ENCODE peak calls at places on chromosomes 7 and 10, in seven cellular contexts. B is transverse colon, S is left ventricle myocardium inferior, D is IMR-90, G is psoas muscle, Y is mucosa of descending colon, N is gastrocnemius medialis. F is an unnamed sample. For H3K4me1 and H3K36me3, the result is how much of the 10 kb centered on the place peaks cover.

GRCh38 chr10:11525503-11525902 is 85.9 kb downstream of the USP6NL start:
- DNase-seq in B (peak), S (peak), D (peak), G (peak), Y (peak), N (peak), F (no peak)

GRCh38 chr7:73622909-73623797 is 1.2 kb downstream of the MLXIPL start:
- DNase-seq in B (peak), S (peak), D (no peak), G (peak), Y (peak), N (peak), F (peak)

GRCh38 chr7:69123003-69123402 is 475.3 kb upstream of the AUTS2 start:
- DNase-seq in B (no peak), S (no peak), D (no peak), G (no peak), Y (no peak), N (no peak), F (no peak)

GRCh38 chr7:116138202-116138801 is 72.0 kb upstream of the TES start:
- DNase-seq in B (no peak), S (no peak), D (peak), G (no peak), Y (no peak), N (no peak), F (peak)

GRCh38 chr10:101452593-101452992 is 98.6 kb downstream of the BTRC start:
- DNase-seq in B (no peak), S (no peak), D (no peak), G (no peak), Y (no peak), N (no peak), F (no peak)

GRCh38 chr10:50514995-50515394 is 108.8 kb downstream of the SGMS1 start:
- DNase-seq in B (no peak), S (no peak), D (no peak), G (no peak), Y (no peak), N (no peak), F (no peak)

GRCh38 chr10:91883549-91884542 is 25.4 kb downstream of the FGFBP3 start:
- DNase-seq in B (no peak), S (peak), D (peak), G (no peak), Y (no peak), N (peak), F (peak)

GRCh38 chr10:23110722-23111660 is 15.6 kb downstream of the MSRB2 start:
- DNase-seq in B (no peak), S (no peak), D (no peak), G (no peak), Y (no peak), N (no peak), F (no peak)

GRCh38 chr7:148232784-148233183 is 357.8 kb upstream of the C7orf33 start:
- DNase-seq in B (no peak), S (no peak), D (no peak), G (no peak), Y (no peak), N (no peak), F (no peak)

GRCh38 chr10:34297551-34298370 is 517.3 kb downstream of the PARD3 start:
- DNase-seq in B (no peak), S (no peak), D (peak), G (no peak), Y (no peak), N (no peak), F (peak)

GRCh38 chr7:20417260-20417659 is 86.6 kb downstream of the ITGB8 start:
- DNase-seq in B (peak), S (no peak), D (no peak), G (no peak), Y (no peak), N (no peak), F (peak)

GRCh38 chr7:32569388-32570289 is 74.3 kb downstream of the AVL9 start:
- DNase-seq in B (no peak), S (no peak), D (no peak), G (no peak), Y (no peak), N (no peak), F (peak)

GRCh38 chr7:50389961-50390360 is 60.2 kb downstream of the FIGNL1 start:
- DNase-seq in B (no peak), S (no peak), D (no peak), G (no peak), Y (no peak), N (no peak), F (no peak)

GRCh38 chr7:1247527-1248041 is 14.9 kb downstream of the UNCX start:
- DNase-seq in B (no peak), S (no peak), D (no peak), G (peak), Y (no peak), N (no peak), F (no peak)

GRCh38 chr10:17665742-17666141 is 21.8 kb downstream of the STAM start:
- DNase-seq in B (no peak), S (no peak), D (peak), G (no peak), Y (no peak), N (no peak), F (no peak)

GRCh38 chr7:148483941-148484340 is 106.6 kb upstream of the C7orf33 start:
- DNase-seq in B (no peak), S (no peak), D (no peak), G (no peak), Y (no peak), N (no peak), F (no peak)

GRCh38 chr7:134622303-134622995 is 24.2 kb upstream of the BPGM start:
- DNase-seq in B (no peak), S (no peak), D (no peak), G (no peak), Y (no peak), N (no peak), F (no peak)

GRCh38 chr10:125060486-125060850 is 99.9 kb downstream of the CTBP2 start:
- DNase-seq in B (no peak), S (no peak), D (peak), G (no peak), Y (no peak), N (peak), F (no peak)

GRCh38 chr7:99614495-99614894 is 2.3 kb upstream of the ZSCAN25 start:
- DNase-seq in B (no peak), S (no peak), D (no peak), G (no peak), Y (no peak), N (no peak), F (no peak)

GRCh38 chr7:35268953-35269352 is 15.1 kb upstream of the TBX20 start:
- DNase-seq in B (no peak), S (no peak), D (no peak), G (no peak), Y (no peak), N (no peak), F (no peak)

GRCh38 chr10:34078798-34079470 is 736.2 kb downstream of the PARD3 start:
- DNase-seq in B (no peak), S (peak), D (no peak), G (peak), Y (peak), N (no peak), F (no peak)

GRCh38 chr7:92058040-92058439 is 76.2 kb downstream of the CYP51A1 start:
- DNase-seq in B (no peak), S (no peak), D (no peak), G (no peak), Y (no peak), N (no peak), F (peak)

GRCh38 chr7:124577256-124577655 is 188.3 kb downstream of the GPR37 start:
- DNase-seq in B (no peak), S (no peak), D (no peak), G (no peak), Y (no peak), N (no peak), F (no peak)

GRCh38 chr10:48607356-48608278 is 2.7 kb upstream of the ARHGAP22 start:
- DNase-seq in B (no peak), S (no peak), D (peak), G (no peak), Y (no peak), N (no peak), F (no peak)

GRCh38 chr7:128444242-128444641 is 11.4 kb upstream of the HILPDA start:
- DNase-seq in B (peak), S (no peak), D (no peak), G (no peak), Y (no peak), N (no peak), F (peak)

GRCh38 chr7:75621124-75621523 is 117.6 kb downstream of the HIP1 start:
- DNase-seq in B (no peak), S (no peak), D (no peak), G (no peak), Y (no peak), N (peak), F (no peak)

GRCh38 chr10:80333985-80334384 is 22.6 kb downstream of the DYDC1 start:
- DNase-seq in B (no peak), S (no peak), D (no peak), G (no peak), Y (no peak), N (no peak), F (no peak)

GRCh38 chr10:120732067-120732466 is 119.1 kb upstream of the WDR11 start:
- DNase-seq in B (no peak), S (no peak), D (no peak), G (no peak), Y (no peak), N (no peak), F (no peak)

GRCh38 chr10:23096814-23097549 is 1.6 kb downstream of the MSRB2 start:
- DNase-seq in B (peak), S (no peak), D (peak), G (peak), Y (no peak), N (peak), F (peak)

GRCh38 chr7:79820387-79820786 is 314.2 kb upstream of the GNAI1 start:
- DNase-seq in B (peak), S (peak), D (peak), G (peak), Y (peak), N (no peak), F (no peak)

GRCh38 chr10:1169186-1169885 is 113.2 kb downstream of the WDR37 start:
- DNase-seq in B (no peak), S (no peak), D (no peak), G (no peak), Y (no peak), N (no peak), F (no peak)

GRCh38 chr7:46544396-46545008 is 623.4 kb upstream of the IGFBP3 start:
- DNase-seq in B (no peak), S (no peak), D (peak), G (no peak), Y (no peak), N (no peak), F (peak)

GRCh38 chr7:21967500-21968099 is 21.9 kb upstream of the CDCA7L start:
- DNase-seq in B (peak), S (no peak), D (no peak), G (no peak), Y (no peak), N (no peak), F (peak)

GRCh38 chr7:30713397-30713796 is 31.1 kb upstream of the CRHR2 start:
- DNase-seq in B (no peak), S (no peak), D (no peak), G (no peak), Y (no peak), N (no peak), F (no peak)

GRCh38 chr10:29535778-29536459 is 98.9 kb downstream of the SVIL start:
- DNase-seq in B (no peak), S (no peak), D (no peak), G (no peak), Y (no peak), N (peak), F (no peak)

GRCh38 chr7:132049462-132050304 is 493.3 kb upstream of the PODXL start:
- DNase-seq in B (peak), S (no peak), D (peak), G (no peak), Y (no peak), N (no peak), F (peak)

GRCh38 chr7:132041108-132041507 is 484.7 kb upstream of the PODXL start:
- DNase-seq in B (no peak), S (no peak), D (no peak), G (no peak), Y (no peak), N (no peak), F (no peak)

GRCh38 chr7:132045481-132045980 is 489.1 kb upstream of the PODXL start:
- DNase-seq in B (no peak), S (no peak), D (no peak), G (no peak), Y (no peak), N (no peak), F (no peak)

GRCh38 chr7:132044247-132044646 is 487.8 kb upstream of the PODXL start:
- DNase-seq in B (no peak), S (no peak), D (no peak), G (no peak), Y (no peak), N (no peak), F (no peak)

GRCh38 chr7:132045002-132045401 is 488.6 kb upstream of the PODXL start:
- DNase-seq in B (no peak), S (no peak), D (no peak), G (no peak), Y (no peak), N (no peak), F (no peak)
- H3K4me1 ChIP-seq in B (under half), S (under half), D (under half), G (under half), Y (under half), N (under half), F (under half)

GRCh38 chr10:94355841-94356240 is 6.9 kb downstream of the NOC3L start:
- DNase-seq in B (no peak), S (no peak), D (no peak), G (no peak), Y (no peak), N (no peak), F (no peak)

GRCh38 chr10:94362360-94363250 is at the start of gene NOC3L:
- DNase-seq in B (peak), S (peak), D (peak), G (peak), Y (peak), N (peak), F (peak)

GRCh38 chr10:94361161-94361794 is 1.5 kb downstream of the NOC3L start:
- DNase-seq in B (peak), S (no peak), D (no peak), G (no peak), Y (no peak), N (peak), F (peak)

GRCh38 chr10:94358480-94358879 is 4.3 kb downstream of the NOC3L start:
- DNase-seq in B (no peak), S (no peak), D (peak), G (no peak), Y (no peak), N (no peak), F (no peak)

DNA sequence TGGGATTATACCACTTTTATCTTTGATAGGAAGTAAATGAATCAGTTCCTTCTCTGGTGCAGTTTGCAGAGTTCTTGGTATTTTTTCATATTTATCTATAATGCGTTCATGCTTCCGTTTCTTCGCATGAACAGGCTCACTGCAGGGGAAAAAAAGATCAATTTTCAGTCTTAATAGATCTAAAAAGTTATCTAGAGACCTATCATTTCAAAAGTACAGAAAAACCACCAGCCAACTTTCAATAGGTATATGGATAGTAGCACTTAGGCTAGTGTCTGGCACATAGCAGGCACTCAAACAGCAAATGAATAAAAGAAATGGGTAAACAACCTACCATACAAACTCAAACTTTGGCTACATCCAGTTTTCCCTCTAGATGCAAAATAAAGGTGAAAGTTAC is 5.5 kb downstream of the NOC3L start:
- DNase-seq in B (no peak), S (no peak), D (no peak), G (no peak), Y (no peak), N (no peak), F (no peak)
- H3K36me3 ChIP-seq in B (under half), S (half or more), D (under half), G (under half), Y (under half), N (under half), F (under half)

DNA sequence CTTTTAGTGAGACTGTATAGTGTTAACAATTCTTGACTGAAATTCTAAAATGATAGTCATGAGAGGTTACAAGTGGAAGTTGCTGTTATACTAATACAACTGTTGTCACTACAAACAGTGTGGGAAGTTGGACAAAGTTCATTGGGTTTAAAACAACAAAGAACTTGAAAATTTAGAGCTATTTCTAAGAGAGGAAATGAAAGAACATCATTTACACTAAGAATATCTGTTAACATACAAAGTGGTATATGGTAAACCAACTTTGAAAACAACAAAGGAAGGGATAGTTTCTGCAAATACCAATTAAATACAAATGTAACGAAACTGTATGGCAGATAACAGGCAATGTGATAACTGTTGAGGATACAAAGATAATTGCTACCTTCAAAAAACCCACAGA is 11.6 kb downstream of the MTPN start:
- DNase-seq in B (no peak), S (no peak), D (no peak), G (no peak), Y (no peak), N (no peak), F (no peak)
- H3K4me1 ChIP-seq in B (under half), S (half or more), D (under half), G (under half), Y (under half), N (under half), F (under half)

GRCh38 chr10:86438091-86438749 is 71.6 kb upstream of the GRID1 start:
- DNase-seq in B (no peak), S (no peak), D (no peak), G (no peak), Y (no peak), N (no peak), F (no peak)
- H3K36me3 ChIP-seq in B (under half), S (half or more), D (under half), G (under half), Y (under half), N (under half), F (under half)

GRCh38 chr7:139730746-139731612 is 46.8 kb downstream of the HIPK2 start:
- DNase-seq in B (peak), S (peak), D (peak), G (no peak), Y (no peak), N (no peak), F (no peak)
- H3K4me1 ChIP-seq in B (under half), S (half or more), D (under half), G (half or more), Y (under half), N (half or more), F (under half)

GRCh38 chr10:133415752-133416151 is 8.7 kb downstream of the SPRN start:
- DNase-seq in B (no peak), S (no peak), D (no peak), G (no peak), Y (no peak), N (no peak), F (no peak)

GRCh38 chr10:133412381-133412711 is 12.1 kb downstream of the SPRN start:
- DNase-seq in B (no peak), S (no peak), D (no peak), G (no peak), Y (no peak), N (no peak), F (no peak)

GRCh38 chr10:133405844-133406527 is 12.0 kb downstream of the MTG1 start:
- DNase-seq in B (no peak), S (no peak), D (peak), G (no peak), Y (no peak), N (no peak), F (no peak)

GRCh38 chr10:133411523-133412380 is 12.7 kb downstream of the SPRN start:
- DNase-seq in B (no peak), S (no peak), D (no peak), G (no peak), Y (no peak), N (no peak), F (no peak)
- H3K36me3 ChIP-seq in B (under half), S (half or more), D (under half), G (under half), Y (under half), N (under half), F (under half)

F was measured in small intestine.